ENCODE peak calls at places on chromosomes 4 and X, in eight cellular contexts. V is stomach; R is IMR-90; U is activated T-helper 9 cell treated with anti-CD3 and anti-CD28 coated beads, Interleukin-2, amount 50 U/mL, for 16 hours; I is mucosa of gallbladder; T is HCT116; X is amygdala; Q is ACHN. N is an unnamed sample.

GRCh38 chrX:8913665-8914409 is 112.7 kb upstream of the FAM9A start:
- DNase-seq in V (no peak), R (peak; percentile 47), U (no peak), I (peak; percentile 16), T (no peak), X (no peak), Q (no peak), N (peak; percentile 85)

GRCh38 chr4:1583051-1583785 is 100.9 kb downstream of the FAM53A start:
- DNase-seq in V (no peak), R (no peak), U (no peak), I (no peak), T (no peak), X (no peak), Q (no peak), N (no peak)

GRCh38 chrX:51825432-51825831 is 68.0 kb upstream of the MAGED1 start:
- DNase-seq in V (no peak), R (peak; percentile 38), U (no peak), I (no peak), T (no peak), X (no peak), Q (no peak), N (peak; percentile 26)

GRCh38 chr4:19309365-19309764 is 942.3 kb upstream of the SLIT2 start:
- DNase-seq in V (no peak), R (peak; percentile 74), U (no peak), I (no peak), T (no peak), X (no peak), Q (peak; percentile 42), N (peak; percentile 78)

GRCh38 chr4:133483600-133484246 is 334.6 kb downstream of the PCDH10 start:
- DNase-seq in V (no peak), R (peak; percentile 33), U (no peak), I (no peak), T (peak; percentile 34), X (no peak), Q (peak; percentile 45), N (peak; percentile 60)

GRCh38 chr4:5710065-5710961 is 688 bp upstream of the EVC start:
- DNase-seq in V (no peak), R (peak; percentile 18), U (no peak), I (no peak), T (no peak), X (no peak), Q (peak; percentile 31), N (peak; percentile 48)

GRCh38 chrX:17814557-17814956 is 46.5 kb downstream of the RAI2 start:
- DNase-seq in V (no peak), R (peak; percentile 17), U (no peak), I (no peak), T (no peak), X (no peak), Q (peak; percentile 18), N (peak; percentile 17)

GRCh38 chr4:158130204-158130603 is 42.6 kb downstream of the GASK1B start:
- DNase-seq in V (no peak), R (no peak), U (no peak), I (no peak), T (no peak), X (no peak), Q (no peak), N (no peak)

GRCh38 chrX:154121961-154122360 is 22.1 kb upstream of the OPN1LW start:
- DNase-seq in V (no peak), R (no peak), U (no peak), I (peak; percentile 60), T (no peak), X (no peak), Q (no peak), N (no peak)

GRCh38 chr4:150251752-150252190 is 173.5 kb downstream of the DCLK2 start:
- DNase-seq in V (no peak), R (no peak), U (no peak), I (no peak), T (no peak), X (no peak), Q (no peak), N (no peak)

GRCh38 chr4:4541040-4541631 is 712 bp downstream of the STX18 start:
- DNase-seq in V (peak; percentile 28), R (peak; percentile 65), U (no peak), I (peak; percentile 13), T (no peak), X (no peak), Q (peak; percentile 59), N (peak; percentile 62)

GRCh38 chr4:187692626-187693025 is 302.9 kb upstream of the ZFP42 start:
- DNase-seq in V (no peak), R (no peak), U (no peak), I (no peak), T (no peak), X (no peak), Q (no peak), N (no peak)

GRCh38 chr4:102564399-102564921 is 63.3 kb downstream of the NFKB1 start:
- DNase-seq in V (no peak), R (peak; percentile 81), U (no peak), I (no peak), T (no peak), X (no peak), Q (peak; percentile 73), N (peak; percentile 32)

GRCh38 chr4:142567620-142568451 is 278.3 kb downstream of the INPP4B start:
- DNase-seq in V (peak; percentile 35), R (peak; percentile 47), U (no peak), I (peak; percentile 66), T (no peak), X (no peak), Q (peak; percentile 2), N (peak; percentile 23)

GRCh38 chrX:20829665-20830481 is 544.3 kb upstream of the CNKSR2 start:
- DNase-seq in V (no peak), R (no peak), U (no peak), I (peak; percentile 10), T (no peak), X (no peak), Q (no peak), N (peak; percentile 50)

GRCh38 chr4:37662861-37663390 is 23.2 kb downstream of the RELL1 start:
- DNase-seq in V (no peak), R (peak; percentile 13), U (no peak), I (no peak), T (no peak), X (no peak), Q (peak; percentile 91), N (no peak)

GRCh38 chrX:153901753-153902140 is 2.7 kb upstream of the AVPR2 start:
- DNase-seq in V (no peak), R (no peak), U (no peak), I (no peak), T (no peak), X (no peak), Q (no peak), N (no peak)

GRCh38 chr4:126172126-126172525 is 857.4 kb downstream of the FAT4 start:
- DNase-seq in V (no peak), R (no peak), U (no peak), I (no peak), T (no peak), X (no peak), Q (no peak), N (no peak)

GRCh38 chr4:78529569-78530209 is 21.9 kb upstream of the ANXA3 start:
- DNase-seq in V (no peak), R (peak; percentile 74), U (no peak), I (no peak), T (no peak), X (no peak), Q (no peak), N (peak; percentile 46)

GRCh38 chr4:102354671-102355454 is 9.6 kb upstream of the SLC39A8 start:
- DNase-seq in V (no peak), R (no peak), U (no peak), I (no peak), T (no peak), X (no peak), Q (no peak), N (no peak)

GRCh38 chr4:1872918-1873269 is 1.7 kb downstream of the NSD2 start:
- DNase-seq in V (no peak), R (peak; percentile 88), U (peak; percentile 16), I (no peak), T (no peak), X (no peak), Q (peak; percentile 62), N (peak; percentile 82)

GRCh38 chr4:123446791-123447474 is 50.3 kb downstream of the SPRY1 start:
- DNase-seq in V (no peak), R (no peak), U (no peak), I (no peak), T (no peak), X (no peak), Q (no peak), N (no peak)

GRCh38 chr4:38314663-38315062 is 349.3 kb upstream of the KLF3 start:
- DNase-seq in V (peak; percentile 63), R (no peak), U (no peak), I (peak; percentile 34), T (no peak), X (no peak), Q (no peak), N (no peak)

GRCh38 chr4:89285735-89286134 is 21.9 kb downstream of the GPRIN3 start:
- DNase-seq in V (no peak), R (no peak), U (no peak), I (no peak), T (no peak), X (no peak), Q (no peak), N (no peak)

N was measured in fibroblast of lung.